ENCODE peak calls at places on chromosomes 12 and 14, in five cellular contexts. Q is GM12878, P is K562, M is SK-N-SH, X is HepG2. W is an unnamed sample.

GRCh38 chr12:20716037-20716436 is 20.9 kb downstream of the SLCO1C1 start:
- DNase-seq in Q (no peak), X (no peak), M (no peak), P (no peak), W (no peak)

GRCh38 chr12:53006810-53007742 is 820 bp downstream of the EIF4B start:
- DNase-seq in M (peak; percentile 84), X (peak; percentile 71), P (peak; percentile 91), Q (peak; percentile 32), W (peak; percentile 55)

GRCh38 chr14:31492759-31493498 is 5.1 kb upstream of the GPR33 start:
- DNase-seq in P (no peak), M (no peak), X (no peak), Q (no peak), W (no peak)

GRCh38 chr12:106135781-106136180 is 3.0 kb downstream of the NUAK1 start:
- DNase-seq in X (no peak), Q (no peak), P (no peak), M (no peak), W (peak; percentile 55)

GRCh38 chr14:55581011-55581806 is 1.2 kb downstream of the KTN1 start:
- DNase-seq in Q (no peak), P (peak; percentile 20), M (peak; percentile 72), X (peak; percentile 23), W (no peak)

GRCh38 chr14:73426877-73427276 is 31.5 kb downstream of the NUMB start:
- DNase-seq in M (no peak), Q (no peak), X (no peak), P (no peak), W (peak; percentile 60)

GRCh38 chr14:103385153-103385993 is at the start of gene MARK3:
- DNase-seq in M (peak; percentile 98), Q (peak; percentile 64), X (peak; percentile 92), P (peak; percentile 96), W (peak; percentile 95)

GRCh38 chr14:82626156-82627055 is 1092.8 kb upstream of the SEL1L start:
- DNase-seq in P (no peak), M (no peak), Q (no peak), X (no peak), W (no peak)

GRCh38 chr12:47753021-47754001 is 5.4 kb downstream of the RAPGEF3 start:
- DNase-seq in P (no peak), Q (no peak), X (no peak), M (peak; percentile 75), W (no peak)

GRCh38 chr12:121334513-121335343 is 17.5 kb downstream of the ANAPC5 start:
- DNase-seq in P (peak; percentile 65), X (peak; percentile 58), M (peak; percentile 64), Q (peak; percentile 26), W (peak; percentile 78)

GRCh38 chr12:51910691-51911090 is 3.4 kb downstream of the ACVRL1 start:
- DNase-seq in M (peak; percentile 59), P (no peak), X (no peak), Q (no peak), W (no peak)

GRCh38 chr12:32595251-32595650 is 83.8 kb upstream of the DNM1L start:
- DNase-seq in P (no peak), Q (no peak), X (no peak), M (no peak), W (peak; percentile 82)

GRCh38 chr12:61554268-61555008 is 705.8 kb upstream of the USP15 start:
- DNase-seq in P (no peak), X (no peak), M (no peak), Q (no peak), W (no peak)

GRCh38 chr14:54584097-54584496 is 17.2 kb downstream of the SAMD4A start:
- DNase-seq in X (no peak), Q (no peak), M (no peak), P (no peak), W (no peak)

GRCh38 chr12:41409628-41410027 is 221.5 kb downstream of the PDZRN4 start:
- DNase-seq in Q (no peak), M (no peak), X (no peak), P (no peak), W (no peak)

GRCh38 chr14:59511916-59512530 is 27.7 kb downstream of the JKAMP start:
- DNase-seq in M (peak; percentile 61), X (no peak), P (peak; percentile 27), Q (no peak), W (no peak)

GRCh38 chr14:61355892-61356325 is 34.5 kb downstream of the PRKCH start:
- DNase-seq in M (no peak), Q (no peak), X (peak; percentile 1), P (no peak), W (peak; percentile 11)

GRCh38 chr12:26120561-26121274 is 4.1 kb downstream of the BHLHE41 start:
- DNase-seq in Q (no peak), X (no peak), P (no peak), M (no peak), W (no peak)

GRCh38 chr12:69115099-69115498 is 124.3 kb upstream of the CPSF6 start:
- DNase-seq in P (no peak), Q (no peak), M (no peak), X (no peak), W (no peak)

GRCh38 chr14:68279777-68280233 is 460.2 kb downstream of the RAD51B start:
- DNase-seq in P (no peak), M (no peak), X (no peak), Q (peak; percentile 97), W (no peak)

GRCh38 chr12:4355843-4356327 is 23.6 kb downstream of the FGF23 start:
- DNase-seq in Q (no peak), M (peak; percentile 39), X (peak; percentile 28), P (peak; percentile 33), W (peak; percentile 8)

GRCh38 chr14:36662258-36662542 is 540 bp downstream of the PAX9 start:
- DNase-seq in Q (no peak), P (no peak), X (no peak), M (no peak), W (no peak)

GRCh38 chr12:123971770-123972447 is 722 bp downstream of the CCDC92 start:
- DNase-seq in P (peak; percentile 27), X (peak; percentile 58), Q (no peak), M (peak; percentile 69), W (peak; percentile 50)

GRCh38 chr14:71004481-71004880 is 97.2 kb downstream of the PCNX1 start:
- DNase-seq in X (no peak), Q (no peak), P (no peak), M (no peak), W (peak; percentile 30)

GRCh38 chr14:61152851-61153364 is 128.2 kb downstream of the TMEM30B start:
- DNase-seq in P (no peak), X (peak; percentile 23), M (no peak), Q (no peak), W (peak; percentile 72)

GRCh38 chr12:132812631-132813305 is 15.9 kb downstream of the GOLGA3 start:
- DNase-seq in P (no peak), X (no peak), Q (no peak), M (no peak), W (peak; percentile 81)

GRCh38 chr12:754871-755562 is 2.6 kb downstream of the WNK1 start:
- DNase-seq in P (peak; percentile 48), Q (no peak), X (peak; percentile 70), M (peak; percentile 58), W (peak; percentile 81)

GRCh38 chr12:138171-138897 is 71.8 kb downstream of the IQSEC3 start:
- DNase-seq in M (no peak), X (no peak), P (no peak), Q (no peak), W (no peak)

GRCh38 chr14:45364565-45364964 is 111.6 kb upstream of the MIS18BP1 start:
- DNase-seq in P (no peak), M (no peak), Q (no peak), X (no peak), W (no peak)

GRCh38 chr12:123916729-123917128 is 55.9 kb downstream of the CCDC92 start:
- DNase-seq in M (no peak), Q (no peak), P (no peak), X (no peak), W (peak; percentile 27)

DNA sequence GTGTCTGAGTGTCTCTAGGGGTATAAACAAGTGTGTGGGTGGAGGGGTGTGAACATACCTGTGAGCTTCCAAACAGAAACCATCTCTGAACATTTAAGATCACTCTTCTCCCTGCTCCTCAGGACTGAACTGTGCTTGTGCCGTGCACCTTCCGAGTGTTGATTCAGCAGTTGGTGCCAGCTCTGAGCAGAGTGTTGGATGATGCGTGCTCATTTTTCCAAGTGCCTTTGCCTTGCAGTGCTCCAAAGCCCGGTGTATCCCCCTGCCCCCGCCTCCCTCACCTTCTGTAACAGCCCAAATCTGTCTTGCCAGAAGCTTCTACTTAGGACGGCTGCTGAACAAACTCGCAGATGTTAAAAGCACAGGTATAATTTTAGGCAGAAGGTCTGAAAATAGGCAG is 4.4 kb downstream of the WSCD2 start:
- DNase-seq in P (no peak), M (no peak), X (no peak), Q (no peak), W (no peak)
- H3K27ac ChIP-seq in P (no peak overlapping the region), M (no peak overlapping the region), X (no peak overlapping the region), Q (no peak overlapping the region), W (no peak overlapping the region)

DNA sequence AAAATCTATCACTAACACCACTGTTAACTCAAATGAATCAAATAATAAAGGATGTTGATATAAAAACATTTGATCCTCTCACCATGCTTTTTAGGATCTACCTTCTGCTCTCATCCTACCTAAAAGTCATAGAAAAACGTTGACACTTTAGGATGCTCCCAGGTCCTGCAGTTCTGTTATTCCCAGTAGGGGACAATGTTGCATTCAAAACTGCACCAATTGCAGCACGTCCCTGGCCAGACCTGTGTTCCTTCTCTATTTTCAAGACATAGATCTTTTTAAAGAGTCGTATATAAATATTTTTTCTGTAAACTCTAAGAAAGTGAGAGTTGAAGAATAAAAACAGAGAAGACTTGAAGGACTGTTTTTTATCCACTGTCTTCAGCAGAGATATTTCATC is 8.8 kb downstream of the AICDA start:
- DNase-seq in Q (no peak), P (no peak), M (no peak), X (no peak), W (no peak)
- H2AFZ ChIP-seq in Q (no peak overlapping the region), P (no peak overlapping the region), M (no peak overlapping the region), X (no peak overlapping the region), W (no peak overlapping the region)

DNA sequence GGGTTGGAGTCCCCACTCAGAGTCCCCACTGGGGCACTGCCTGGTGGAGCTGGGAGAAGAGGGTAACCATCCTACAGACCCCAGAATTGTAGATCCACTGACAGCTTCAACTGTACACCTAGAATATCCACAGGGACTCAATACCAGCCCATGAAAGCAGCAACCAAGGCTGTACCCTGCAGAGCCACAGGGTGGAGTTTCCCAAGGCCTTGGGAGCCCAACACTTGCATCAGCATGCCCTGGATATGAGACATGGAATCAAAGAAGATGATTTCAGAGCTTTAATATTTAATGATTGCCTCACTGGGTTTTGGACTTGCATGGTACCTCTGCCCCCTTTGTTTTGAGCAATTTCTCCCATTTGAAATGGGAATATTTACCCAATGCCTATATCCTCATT is 80.4 kb downstream of the RASSF9 start:
- DNase-seq in M (no peak), P (no peak), X (no peak), Q (no peak), W (peak; percentile 0)
- TF ChIP-seq SMC3 in M (no peak), P (no peak), X (no peak), Q (no peak), W (no peak)

DNA sequence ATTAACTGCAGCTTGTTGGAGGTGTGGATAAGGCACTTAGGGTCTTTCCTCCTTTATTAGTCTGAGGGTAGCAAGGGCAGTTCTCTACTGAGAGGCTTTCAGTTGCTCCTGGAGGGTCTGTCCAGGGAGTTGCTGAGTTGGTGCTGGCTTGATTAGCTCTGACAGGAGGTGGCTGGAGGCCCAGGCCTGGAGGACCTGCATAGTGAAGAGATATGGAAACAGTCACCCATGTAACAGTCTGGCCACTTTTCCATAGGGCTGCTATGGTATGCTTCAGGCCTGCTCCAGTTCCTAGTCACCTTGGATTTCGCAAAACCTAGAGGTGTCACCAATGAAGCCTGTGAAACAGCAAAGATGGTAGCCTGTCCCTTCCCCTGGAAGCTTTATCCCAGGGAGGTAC is 143.3 kb upstream of the SLC38A2 start:
- DNase-seq in P (no peak), M (no peak), X (no peak), Q (no peak), W (no peak)
- H3K27ac ChIP-seq in P (no peak overlapping the region), M (no peak overlapping the region), X (no peak overlapping the region), Q (peak overlapping the region; percentile 97), W (no peak overlapping the region)

W was measured in IMR-90.